ENCODE peak calls at places on chromosomes 3 and 15, in nine cellular contexts. H, T, G, I, O, Z, Y, K and Q are unnamed samples.

GRCh38 chr3:45145223-45145622 is 955 bp downstream of the CDCP1 start:
- DNase-seq in O (no peak), K (no peak), T (no peak), Y (no peak), G (no peak), Z (no peak), I (no peak), H (no peak), Q (no peak)

GRCh38 chr3:159775372-159775961 is 213.2 kb upstream of the IL12A start:
- DNase-seq in Y (peak; percentile 95), I (no peak), O (peak; percentile 83), Z (no peak), T (peak; percentile 87), H (no peak), K (no peak), G (no peak), Q (no peak)

GRCh38 chr15:58431221-58432149 is at the start of gene LIPC:
- DNase-seq in O (no peak), H (no peak), Z (no peak), G (no peak), T (no peak), K (peak; percentile 82), Y (no peak), I (no peak), Q (no peak)

GRCh38 chr3:52436500-52437106 is 8.3 kb downstream of the SEMA3G start:
- DNase-seq in K (no peak), G (no peak), I (no peak), T (no peak), Z (peak; percentile 31), Y (no peak), H (no peak), O (peak; percentile 87), Q (peak; percentile 41)

GRCh38 chr3:42014443-42014945 is 52.6 kb upstream of the ULK4 start:
- DNase-seq in T (no peak), G (no peak), H (no peak), Y (no peak), I (no peak), K (no peak), O (no peak), Z (no peak), Q (no peak)

GRCh38 chr3:141845407-141846049 is 30.9 kb upstream of the ATP1B3 start:
- DNase-seq in O (no peak), G (peak; percentile 8), T (no peak), Y (no peak), K (no peak), H (no peak), I (no peak), Z (peak; percentile 12), Q (no peak)

GRCh38 chr3:52507359-52507758 is 12.2 kb downstream of the STAB1 start:
- DNase-seq in O (peak; percentile 20), Y (no peak), T (peak; percentile 10), G (no peak), Z (peak; percentile 77), I (peak; percentile 74), K (no peak), H (no peak), Q (no peak)

GRCh38 chr15:55694652-55695150 is 48.3 kb downstream of the PRTG start:
- DNase-seq in T (peak; percentile 40), K (no peak), Y (no peak), O (no peak), I (no peak), Z (peak; percentile 59), H (no peak), G (no peak), Q (no peak)

GRCh38 chr3:57518276-57518914 is 25.7 kb downstream of the DNAH12 start:
- DNase-seq in G (no peak), K (no peak), Y (no peak), I (no peak), Z (no peak), T (no peak), O (peak; percentile 4), H (no peak), Q (no peak)

GRCh38 chr15:100722551-100723322 is 120.3 kb downstream of the ASB7 start:
- DNase-seq in K (no peak), I (no peak), G (no peak), Y (no peak), H (no peak), T (no peak), O (no peak), Z (no peak), Q (no peak)

GRCh38 chr3:124126446-124127017 is 134.6 kb upstream of the ROPN1 start:
- DNase-seq in G (no peak), T (no peak), K (no peak), Z (no peak), H (no peak), Y (peak; percentile 73), I (no peak), O (peak; percentile 51), Q (no peak)

GRCh38 chr3:189824629-189825312 is 193.6 kb downstream of the TP63 start:
- DNase-seq in K (no peak), O (peak; percentile 81), Z (peak; percentile 32), Y (no peak), H (no peak), I (peak; percentile 55), G (no peak), T (peak; percentile 30), Q (no peak)

GRCh38 chr3:65030847-65031463 is 343.2 kb upstream of the ADAMTS9 start:
- DNase-seq in T (peak; percentile 72), H (no peak), I (no peak), O (peak; percentile 46), Z (peak; percentile 32), G (no peak), K (no peak), Y (no peak), Q (no peak)